ENCODE peak calls at places on chromosome 14, in four cellular contexts. One of them, this sample, is unnamed. For H3K27me3, the result is how much of the 10 kb centered on the place peaks cover.

GRCh38 chr14:103428732-103429556 is 43.7 kb downstream of the MARK3 start:
- ATAC-seq in heart right ventricle: no peak
- ATAC-seq in lower lobe of right lung: peak
- ATAC-seq in naive thymus-derived CD4-positive, alpha-beta T cell: no peak
- ATAC-seq in this sample: no peak

GRCh38 chr14:91377700-91378652 is 39.6 kb downstream of the CCDC88C start:
- ATAC-seq in heart right ventricle: no peak
- ATAC-seq in lower lobe of right lung: peak
- ATAC-seq in naive thymus-derived CD4-positive, alpha-beta T cell: peak
- ATAC-seq in this sample: peak

GRCh38 chr14:65783576-65783975 is 371.0 kb downstream of the FUT8 start:
- ATAC-seq in heart right ventricle: no peak
- ATAC-seq in lower lobe of right lung: no peak
- ATAC-seq in naive thymus-derived CD4-positive, alpha-beta T cell: no peak
- ATAC-seq in this sample: no peak

GRCh38 chr14:58695514-58695913 is 57.8 kb downstream of the DACT1 start:
- ATAC-seq in heart right ventricle: no peak
- ATAC-seq in lower lobe of right lung: no peak
- ATAC-seq in naive thymus-derived CD4-positive, alpha-beta T cell: no peak
- ATAC-seq in this sample: no peak

GRCh38 chr14:61326149-61326548 is 4.8 kb downstream of the PRKCH start:
- ATAC-seq in heart right ventricle: no peak
- ATAC-seq in lower lobe of right lung: no peak
- ATAC-seq in naive thymus-derived CD4-positive, alpha-beta T cell: no peak
- ATAC-seq in this sample: no peak

GRCh38 chr14:63542231-63542999 is 762 bp downstream of the PPP2R5E start:
- ATAC-seq in heart right ventricle: peak
- ATAC-seq in lower lobe of right lung: peak
- ATAC-seq in naive thymus-derived CD4-positive, alpha-beta T cell: no peak
- ATAC-seq in this sample: peak

GRCh38 chr14:94445003-94445402 is 7.6 kb downstream of the SERPINA11 start:
- ATAC-seq in heart right ventricle: no peak
- ATAC-seq in lower lobe of right lung: no peak
- ATAC-seq in naive thymus-derived CD4-positive, alpha-beta T cell: no peak
- ATAC-seq in this sample: no peak

GRCh38 chr14:70665448-70666363 is 24.0 kb downstream of the TTC9 start:
- ATAC-seq in heart right ventricle: no peak
- ATAC-seq in lower lobe of right lung: peak
- ATAC-seq in naive thymus-derived CD4-positive, alpha-beta T cell: no peak
- ATAC-seq in this sample: no peak

GRCh38 chr14:24694680-24695079 is 60.7 kb upstream of the GZMB start:
- ATAC-seq in heart right ventricle: no peak
- ATAC-seq in lower lobe of right lung: no peak
- ATAC-seq in naive thymus-derived CD4-positive, alpha-beta T cell: no peak
- ATAC-seq in this sample: no peak

GRCh38 chr14:74618078-74618952 is 6.3 kb upstream of the LTBP2 start:
- ATAC-seq in heart right ventricle: no peak
- ATAC-seq in lower lobe of right lung: peak
- ATAC-seq in naive thymus-derived CD4-positive, alpha-beta T cell: peak
- ATAC-seq in this sample: no peak

GRCh38 chr14:69711065-69711464 is 55.9 kb upstream of the SRSF5 start:
- ATAC-seq in heart right ventricle: peak
- ATAC-seq in lower lobe of right lung: peak
- ATAC-seq in naive thymus-derived CD4-positive, alpha-beta T cell: no peak
- ATAC-seq in this sample: peak

GRCh38 chr14:101559624-101560533 is 1.4 kb upstream of the DIO3 start:
- ATAC-seq in heart right ventricle: peak
- ATAC-seq in lower lobe of right lung: peak
- ATAC-seq in naive thymus-derived CD4-positive, alpha-beta T cell: no peak
- ATAC-seq in this sample: peak

GRCh38 chr14:38868415-38869290 is 234.4 kb downstream of the SEC23A start:
- ATAC-seq in heart right ventricle: no peak
- ATAC-seq in lower lobe of right lung: peak
- ATAC-seq in naive thymus-derived CD4-positive, alpha-beta T cell: no peak
- ATAC-seq in this sample: no peak

GRCh38 chr14:97994020-97994531 is 1196.9 kb downstream of the VRK1 start:
- ATAC-seq in heart right ventricle: no peak
- ATAC-seq in lower lobe of right lung: peak
- ATAC-seq in naive thymus-derived CD4-positive, alpha-beta T cell: peak
- ATAC-seq in this sample: no peak

GRCh38 chr14:80644826-80645225 is 296.7 kb downstream of the CEP128 start:
- ATAC-seq in heart right ventricle: no peak
- ATAC-seq in lower lobe of right lung: no peak
- ATAC-seq in naive thymus-derived CD4-positive, alpha-beta T cell: no peak
- ATAC-seq in this sample: no peak

GRCh38 chr14:59629384-59630158 is 53.0 kb upstream of the CCDC175 start:
- ATAC-seq in heart right ventricle: no peak
- ATAC-seq in lower lobe of right lung: no peak
- ATAC-seq in naive thymus-derived CD4-positive, alpha-beta T cell: no peak
- ATAC-seq in this sample: no peak

GRCh38 chr14:88983755-88984154 is 159.3 kb downstream of the TTC8 start:
- ATAC-seq in heart right ventricle: no peak
- ATAC-seq in lower lobe of right lung: no peak
- ATAC-seq in naive thymus-derived CD4-positive, alpha-beta T cell: no peak
- ATAC-seq in this sample: no peak

GRCh38 chr14:35747379-35747778 is 61.7 kb downstream of the RALGAPA1 start:
- ATAC-seq in heart right ventricle: no peak
- ATAC-seq in lower lobe of right lung: peak
- ATAC-seq in naive thymus-derived CD4-positive, alpha-beta T cell: no peak
- ATAC-seq in this sample: no peak

GRCh38 chr14:78202178-78202577 is 32.0 kb downstream of the NRXN3 start:
- ATAC-seq in heart right ventricle: no peak
- ATAC-seq in lower lobe of right lung: no peak
- ATAC-seq in naive thymus-derived CD4-positive, alpha-beta T cell: peak
- ATAC-seq in this sample: no peak

GRCh38 chr14:94769413-94770250 is at the start of gene GSC:
- ATAC-seq in heart right ventricle: peak
- ATAC-seq in lower lobe of right lung: peak
- ATAC-seq in naive thymus-derived CD4-positive, alpha-beta T cell: peak
- ATAC-seq in this sample: peak

GRCh38 chr14:104889374-104889755 is 24.3 kb downstream of the CEP170B start:
- ATAC-seq in heart right ventricle: no peak
- ATAC-seq in lower lobe of right lung: no peak
- ATAC-seq in naive thymus-derived CD4-positive, alpha-beta T cell: no peak
- ATAC-seq in this sample: no peak

GRCh38 chr14:36317650-36318049 is 2.8 kb downstream of the MBIP start:
- ATAC-seq in heart right ventricle: no peak
- ATAC-seq in lower lobe of right lung: no peak
- ATAC-seq in naive thymus-derived CD4-positive, alpha-beta T cell: no peak
- ATAC-seq in this sample: no peak

GRCh38 chr14:75341639-75342038 is 63.0 kb downstream of the FOS start:
- ATAC-seq in heart right ventricle: peak
- ATAC-seq in lower lobe of right lung: peak
- ATAC-seq in naive thymus-derived CD4-positive, alpha-beta T cell: peak
- ATAC-seq in this sample: peak

GRCh38 chr14:77508249-77508648 is 9.6 kb upstream of the ISM2 start:
- ATAC-seq in heart right ventricle: no peak
- ATAC-seq in lower lobe of right lung: no peak
- ATAC-seq in naive thymus-derived CD4-positive, alpha-beta T cell: no peak
- ATAC-seq in this sample: no peak

GRCh38 chr14:64060648-64061096 is 207.9 kb downstream of the SYNE2 start:
- ATAC-seq in heart right ventricle: no peak
- ATAC-seq in lower lobe of right lung: peak
- ATAC-seq in naive thymus-derived CD4-positive, alpha-beta T cell: no peak
- ATAC-seq in this sample: no peak

GRCh38 chr14:75515631-75515999 is 6.7 kb upstream of the BATF start:
- ATAC-seq in heart right ventricle: no peak
- ATAC-seq in lower lobe of right lung: no peak
- ATAC-seq in naive thymus-derived CD4-positive, alpha-beta T cell: peak
- ATAC-seq in this sample: no peak

GRCh38 chr14:23942587-23942986 is 11.0 kb upstream of the DHRS4 start:
- ATAC-seq in heart right ventricle: no peak
- ATAC-seq in lower lobe of right lung: no peak
- ATAC-seq in naive thymus-derived CD4-positive, alpha-beta T cell: no peak
- ATAC-seq in this sample: no peak

GRCh38 chr14:76331328-76332011 is 44.5 kb upstream of the ESRRB start:
- ATAC-seq in heart right ventricle: no peak
- ATAC-seq in lower lobe of right lung: no peak
- ATAC-seq in naive thymus-derived CD4-positive, alpha-beta T cell: no peak
- ATAC-seq in this sample: no peak

DNA sequence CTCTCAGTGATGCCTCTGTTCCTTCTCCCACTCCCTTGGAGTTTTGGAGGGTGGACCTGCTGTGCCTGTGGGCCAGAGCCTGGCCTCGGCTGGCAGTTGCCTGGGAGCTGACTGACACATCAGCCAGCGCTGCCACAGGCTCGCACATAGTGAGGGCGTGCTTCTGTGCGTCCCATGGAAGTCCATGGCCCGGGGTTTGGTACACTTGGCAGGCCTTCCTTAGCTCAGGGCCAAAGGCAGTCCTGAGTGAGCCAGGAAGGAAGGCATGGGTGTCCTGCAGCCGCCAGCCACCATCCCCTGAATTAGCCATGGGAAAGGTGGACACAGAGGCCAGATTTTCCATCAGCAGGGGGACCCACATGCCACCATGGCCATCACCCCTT is 1.1 kb upstream of the DEGS2 start:
- ATAC-seq in heart right ventricle: no peak
- ATAC-seq in lower lobe of right lung: no peak
- ATAC-seq in naive thymus-derived CD4-positive, alpha-beta T cell: no peak
- ATAC-seq in this sample: no peak
- H3K27me3 ChIP-seq in heart right ventricle: under half
- H3K27me3 ChIP-seq in lower lobe of right lung: under half
- H3K27me3 ChIP-seq in naive thymus-derived CD4-positive, alpha-beta T cell: under half
- H3K27me3 ChIP-seq in this sample: half or more

DNA sequence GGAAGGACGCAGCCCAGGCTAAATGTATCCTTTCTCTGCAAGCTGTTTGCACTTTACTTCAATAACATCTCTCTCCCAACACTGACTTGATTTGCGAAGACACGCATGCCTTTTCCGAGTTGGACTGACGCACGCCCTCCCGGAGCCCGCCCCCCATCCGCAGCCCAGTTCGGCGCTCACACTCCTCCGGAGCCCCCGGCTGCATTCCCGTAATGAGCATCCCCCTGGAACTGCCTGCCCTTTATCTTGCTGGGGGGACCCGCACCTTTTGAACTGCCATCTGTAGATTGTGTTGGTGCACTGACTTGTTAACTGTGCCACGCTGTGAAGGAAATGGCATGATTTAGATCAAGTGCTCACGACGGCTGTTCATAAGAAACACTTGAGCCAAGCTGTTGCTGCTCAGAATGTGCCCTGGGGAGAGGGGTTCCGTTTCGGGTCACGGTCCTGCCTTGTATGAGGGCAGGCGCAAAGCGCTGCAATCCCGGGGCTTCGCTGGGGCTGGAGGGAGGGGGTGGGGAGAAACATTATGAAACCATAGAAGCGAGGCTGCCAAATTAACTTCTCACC is 176.6 kb upstream of the CDKN3 start:
- ATAC-seq in heart right ventricle: peak
- ATAC-seq in lower lobe of right lung: peak
- ATAC-seq in naive thymus-derived CD4-positive, alpha-beta T cell: no peak
- ATAC-seq in this sample: peak
- H3K27me3 ChIP-seq in heart right ventricle: half or more
- H3K27me3 ChIP-seq in lower lobe of right lung: under half
- H3K27me3 ChIP-seq in naive thymus-derived CD4-positive, alpha-beta T cell: under half
- H3K27me3 ChIP-seq in this sample: under half

GRCh38 chr14:54650331-54651017 is 83.5 kb downstream of the SAMD4A start:
- ATAC-seq in heart right ventricle: peak
- ATAC-seq in lower lobe of right lung: peak
- ATAC-seq in naive thymus-derived CD4-positive, alpha-beta T cell: no peak
- ATAC-seq in this sample: peak

GRCh38 chr14:54652890-54653201 is 85.9 kb downstream of the SAMD4A start:
- ATAC-seq in heart right ventricle: peak
- ATAC-seq in lower lobe of right lung: no peak
- ATAC-seq in naive thymus-derived CD4-positive, alpha-beta T cell: no peak
- ATAC-seq in this sample: peak

GRCh38 chr14:54652188-54652889 is 85.4 kb downstream of the SAMD4A start:
- ATAC-seq in heart right ventricle: peak
- ATAC-seq in lower lobe of right lung: peak
- ATAC-seq in naive thymus-derived CD4-positive, alpha-beta T cell: no peak
- ATAC-seq in this sample: peak

GRCh38 chr14:54651018-54651351 is 84.1 kb downstream of the SAMD4A start:
- ATAC-seq in heart right ventricle: no peak
- ATAC-seq in lower lobe of right lung: no peak
- ATAC-seq in naive thymus-derived CD4-positive, alpha-beta T cell: no peak
- ATAC-seq in this sample: no peak

GRCh38 chr14:54651649-54652048 is 84.7 kb downstream of the SAMD4A start:
- ATAC-seq in heart right ventricle: no peak
- ATAC-seq in lower lobe of right lung: no peak
- ATAC-seq in naive thymus-derived CD4-positive, alpha-beta T cell: no peak
- ATAC-seq in this sample: no peak
- H3K27me3 ChIP-seq in heart right ventricle: under half
- H3K27me3 ChIP-seq in lower lobe of right lung: under half
- H3K27me3 ChIP-seq in naive thymus-derived CD4-positive, alpha-beta T cell: under half
- H3K27me3 ChIP-seq in this sample: under half

GRCh38 chr14:67555518-67556090 is 22.5 kb downstream of the PLEKHH1 start:
- ATAC-seq in heart right ventricle: no peak
- ATAC-seq in lower lobe of right lung: peak
- ATAC-seq in naive thymus-derived CD4-positive, alpha-beta T cell: no peak
- ATAC-seq in this sample: no peak
- H3K27me3 ChIP-seq in heart right ventricle: under half
- H3K27me3 ChIP-seq in lower lobe of right lung: under half
- H3K27me3 ChIP-seq in naive thymus-derived CD4-positive, alpha-beta T cell: under half
- H3K27me3 ChIP-seq in this sample: under half

GRCh38 chr14:73238262-73238852 is 1.1 kb downstream of the PAPLN start:
- ATAC-seq in heart right ventricle: no peak
- ATAC-seq in lower lobe of right lung: peak
- ATAC-seq in naive thymus-derived CD4-positive, alpha-beta T cell: no peak
- ATAC-seq in this sample: no peak
- H3K27me3 ChIP-seq in heart right ventricle: half or more
- H3K27me3 ChIP-seq in lower lobe of right lung: under half
- H3K27me3 ChIP-seq in naive thymus-derived CD4-positive, alpha-beta T cell: under half
- H3K27me3 ChIP-seq in this sample: under half

DNA sequence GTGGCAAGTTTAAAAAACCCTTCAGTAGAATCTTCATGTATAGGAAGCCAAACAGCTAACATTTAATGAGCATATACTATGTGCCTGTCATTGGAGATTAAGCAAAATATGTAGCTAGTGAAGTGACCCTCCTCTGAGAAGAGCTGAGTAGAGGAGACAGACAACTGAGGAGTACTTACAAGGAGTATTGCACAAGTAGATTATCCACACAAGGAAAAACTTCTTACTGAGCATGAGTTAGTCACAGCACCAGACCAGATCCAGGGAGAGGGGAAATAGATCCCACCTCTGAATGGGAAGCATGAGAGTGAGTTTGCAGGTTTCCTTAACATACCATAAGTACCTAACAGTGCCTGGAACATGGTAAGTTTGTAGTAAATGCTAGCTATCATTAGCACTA is 33.0 kb downstream of the FRMD6 start:
- ATAC-seq in heart right ventricle: no peak
- ATAC-seq in lower lobe of right lung: no peak
- ATAC-seq in naive thymus-derived CD4-positive, alpha-beta T cell: no peak
- ATAC-seq in this sample: no peak
- H3K27me3 ChIP-seq in heart right ventricle: under half
- H3K27me3 ChIP-seq in lower lobe of right lung: under half
- H3K27me3 ChIP-seq in naive thymus-derived CD4-positive, alpha-beta T cell: under half
- H3K27me3 ChIP-seq in this sample: under half

GRCh38 chr14:30020687-30021086 is 93.0 kb upstream of the PRKD1 start:
- ATAC-seq in heart right ventricle: no peak
- ATAC-seq in lower lobe of right lung: no peak
- ATAC-seq in naive thymus-derived CD4-positive, alpha-beta T cell: no peak
- ATAC-seq in this sample: no peak
- H3K27me3 ChIP-seq in heart right ventricle: under half
- H3K27me3 ChIP-seq in lower lobe of right lung: under half
- H3K27me3 ChIP-seq in naive thymus-derived CD4-positive, alpha-beta T cell: under half
- H3K27me3 ChIP-seq in this sample: under half

This sample was measured in gastroesophageal sphincter.